ENCODE peak calls at places on chromosomes 12 and 14, in eight cellular contexts. F is CD8-positive, alpha-beta T cell; Z is LoVo; M is activated effector memory CD4-positive, alpha-beta T cell treated with Interleukin-2 at 50 U/mL for 16 hours; K is HS-5; Y is stimulated activated naive B cell treated with anti-CD40 and anti-IgM and Interleukin-4, amounts not matched to agents 10 μg/mL and 1 μg/mL and 100 μg/mL, for 72 hours; T is RWPE1; R is GM12865. H is an unnamed sample.

GRCh38 chr12:111430418-111431353 is 25.0 kb downstream of the SH2B3 start:
- DNase-seq in F (no peak), Z (no peak), M (peak; percentile 51), K (no peak), Y (peak; percentile 77), T (no peak), R (peak; percentile 78), H (no peak)

GRCh38 chr12:42144174-42144423 is 575 bp downstream of the GXYLT1 start:
- DNase-seq in F (no peak), Z (no peak), M (no peak), K (no peak), Y (no peak), T (no peak), R (no peak), H (no peak)

GRCh38 chr12:60577607-60578006 is 981.8 kb downstream of the SLC16A7 start:
- DNase-seq in F (no peak), Z (no peak), M (no peak), K (no peak), Y (no peak), T (no peak), R (no peak), H (no peak)

GRCh38 chr14:57641776-57642175 is 148.1 kb upstream of the CCDC198 start:
- DNase-seq in F (no peak), Z (no peak), M (no peak), K (no peak), Y (no peak), T (no peak), R (no peak), H (no peak)

GRCh38 chr12:116534341-116535121 is 24.6 kb upstream of the MAP1LC3B2 start:
- DNase-seq in F (no peak), Z (no peak), M (no peak), K (no peak), Y (no peak), T (no peak), R (no peak), H (peak; percentile 66)

GRCh38 chr12:100127766-100128508 is 14.7 kb downstream of the BLTP3B start:
- DNase-seq in F (no peak), Z (no peak), M (no peak), K (peak; percentile 57), Y (no peak), T (peak; percentile 12), R (no peak), H (no peak)

GRCh38 chr12:93229494-93230310 is 148.0 kb upstream of the NUDT4 start:
- DNase-seq in F (no peak), Z (peak; percentile 88), M (no peak), K (peak; percentile 82), Y (no peak), T (peak; percentile 60), R (no peak), H (no peak)

GRCh38 chr14:59155886-59156285 is 32.6 kb upstream of the DAAM1 start:
- DNase-seq in F (no peak), Z (no peak), M (no peak), K (no peak), Y (no peak), T (no peak), R (no peak), H (no peak)

GRCh38 chr12:65232490-65233077 is 45.9 kb upstream of the MSRB3 start:
- DNase-seq in F (no peak), Z (peak; percentile 37), M (no peak), K (peak; percentile 14), Y (no peak), T (peak; percentile 9), R (peak; percentile 39), H (peak; percentile 28)

GRCh38 chr12:119512772-119513497 is 80.6 kb upstream of the TMEM233 start:
- DNase-seq in F (no peak), Z (peak; percentile 20), M (no peak), K (no peak), Y (no peak), T (peak; percentile 3), R (peak; percentile 3), H (no peak)

GRCh38 chr14:22737052-22737451 is 29.4 kb upstream of the OXA1L start:
- DNase-seq in F (no peak), Z (no peak), M (no peak), K (no peak), Y (peak; percentile 3), T (no peak), R (peak; percentile 81), H (no peak)

GRCh38 chr12:4418913-4419312 is 26.7 kb downstream of the FGF6 start:
- DNase-seq in F (no peak), Z (no peak), M (no peak), K (no peak), Y (no peak), T (no peak), R (no peak), H (no peak)

H was measured in NCI-H2227 treated with DMSO at 0.1 percent for 48 hours.